ENCODE peak calls at places on chromosomes 1 and 21, in five cellular contexts. V, H, Y, W and M are unnamed samples.

GRCh38 chr1:159009287-159009686 is 420 bp upstream of the IFI16 start:
- DNase-seq in V (no peak), H (no peak), Y (no peak), W (no peak), M (no peak)

GRCh38 chr1:222918746-222919477 is 104.1 kb downstream of the DISP1 start:
- DNase-seq in V (no peak), H (no peak), Y (no peak), W (no peak), M (no peak)

GRCh38 chr1:63713627-63714481 is 60.0 kb upstream of the ROR1 start:
- DNase-seq in V (no peak), H (no peak), Y (no peak), W (peak; percentile 94), M (no peak)

GRCh38 chr1:94160811-94161210 is 39.9 kb upstream of the ABCA4 start:
- DNase-seq in V (no peak), H (no peak), Y (no peak), W (peak; percentile 87), M (no peak)

GRCh38 chr21:16908087-16908486 is 604.8 kb upstream of the CXADR start:
- DNase-seq in V (no peak), H (no peak), Y (no peak), W (peak; percentile 17), M (peak; percentile 36)

GRCh38 chr1:237416924-237417655 is 375.1 kb downstream of the RYR2 start:
- DNase-seq in V (no peak), H (no peak), Y (no peak), W (no peak), M (no peak)

GRCh38 chr21:26405071-26405470 is 168.0 kb downstream of the CYYR1 start:
- DNase-seq in V (no peak), H (no peak), Y (no peak), W (peak; percentile 51), M (no peak)

GRCh38 chr1:22712502-22713271 is 2.0 kb downstream of the EPHB2 start:
- DNase-seq in V (no peak), H (peak; percentile 57), Y (no peak), W (peak; percentile 47), M (no peak)

GRCh38 chr21:46397211-46397905 is 61.3 kb upstream of the DIP2A start:
- DNase-seq in V (no peak), H (no peak), Y (no peak), W (no peak), M (no peak)